ENCODE peak calls at places on chromosomes 12 and 14, in six cellular contexts. One of them, this sample, is unnamed.
A peak's percentile ranks its signal among the peaks of the same experiment; 100 is the strongest.

GRCh38 chr12:101792046-101792931 is 38.5 kb downstream of the GNPTAB start:
- DNase-seq in gastrocnemius medialis: no peak
- DNase-seq in hepatocyte: no peak
- DNase-seq in CD8-positive, alpha-beta T cell: no peak
- DNase-seq in cardiac muscle cell: no peak
- DNase-seq in H7: no peak
- DNase-seq in this sample: no peak

GRCh38 chr12:116113398-116114130 is 163.9 kb downstream of the MED13L start:
- DNase-seq in H7: no peak
- DNase-seq in gastrocnemius medialis: no peak
- DNase-seq in hepatocyte: no peak
- DNase-seq in CD8-positive, alpha-beta T cell: no peak
- DNase-seq in cardiac muscle cell: no peak
- DNase-seq in this sample: no peak

GRCh38 chr12:106223485-106224391 is 24.1 kb downstream of the CKAP4 start:
- DNase-seq in hepatocyte: peak; percentile 76
- DNase-seq in cardiac muscle cell: peak; percentile 73
- DNase-seq in H7: peak; percentile 86
- DNase-seq in gastrocnemius medialis: peak; percentile 65
- DNase-seq in CD8-positive, alpha-beta T cell: peak; percentile 71
- DNase-seq in this sample: no peak

GRCh38 chr14:58061581-58061980 is 90.4 kb downstream of the ARMH4 start:
- DNase-seq in hepatocyte: no peak
- DNase-seq in H7: no peak
- DNase-seq in cardiac muscle cell: no peak
- DNase-seq in gastrocnemius medialis: no peak
- DNase-seq in CD8-positive, alpha-beta T cell: no peak
- DNase-seq in this sample: no peak

GRCh38 chr12:7295529-7295928 is 8.3 kb upstream of the ACSM4 start:
- DNase-seq in hepatocyte: no peak
- DNase-seq in cardiac muscle cell: no peak
- DNase-seq in gastrocnemius medialis: no peak
- DNase-seq in H7: no peak
- DNase-seq in CD8-positive, alpha-beta T cell: no peak
- DNase-seq in this sample: no peak

GRCh38 chr12:103996595-103996994 is 30.9 kb downstream of the TDG start:
- DNase-seq in cardiac muscle cell: no peak
- DNase-seq in H7: no peak
- DNase-seq in CD8-positive, alpha-beta T cell: no peak
- DNase-seq in gastrocnemius medialis: peak; percentile 28
- DNase-seq in hepatocyte: no peak
- DNase-seq in this sample: no peak

GRCh38 chr12:87336814-87337336 is 692.3 kb downstream of the C12orf50 start:
- DNase-seq in cardiac muscle cell: no peak
- DNase-seq in CD8-positive, alpha-beta T cell: no peak
- DNase-seq in H7: no peak
- DNase-seq in hepatocyte: no peak
- DNase-seq in gastrocnemius medialis: no peak
- DNase-seq in this sample: no peak

GRCh38 chr12:96048392-96048969 is 13.1 kb upstream of the LTA4H start:
- DNase-seq in CD8-positive, alpha-beta T cell: no peak
- DNase-seq in hepatocyte: no peak
- DNase-seq in cardiac muscle cell: no peak
- DNase-seq in H7: no peak
- DNase-seq in gastrocnemius medialis: no peak
- DNase-seq in this sample: no peak

GRCh38 chr12:91496337-91496736 is 313.7 kb upstream of the DCN start:
- DNase-seq in gastrocnemius medialis: no peak
- DNase-seq in cardiac muscle cell: no peak
- DNase-seq in CD8-positive, alpha-beta T cell: no peak
- DNase-seq in H7: no peak
- DNase-seq in hepatocyte: peak; percentile 6
- DNase-seq in this sample: no peak

GRCh38 chr12:82527165-82527780 is 159.4 kb upstream of the TMTC2 start:
- DNase-seq in H7: peak; percentile 3
- DNase-seq in cardiac muscle cell: peak; percentile 78
- DNase-seq in gastrocnemius medialis: no peak
- DNase-seq in hepatocyte: peak; percentile 83
- DNase-seq in CD8-positive, alpha-beta T cell: no peak
- DNase-seq in this sample: no peak

GRCh38 chr12:101759396-101760047 is 20.3 kb upstream of the SYCP3 start:
- DNase-seq in CD8-positive, alpha-beta T cell: no peak
- DNase-seq in H7: peak; percentile 33
- DNase-seq in cardiac muscle cell: peak; percentile 44
- DNase-seq in gastrocnemius medialis: no peak
- DNase-seq in hepatocyte: peak; percentile 33
- DNase-seq in this sample: no peak

GRCh38 chr12:3615862-3616261 is 124.9 kb downstream of the PRMT8 start:
- DNase-seq in CD8-positive, alpha-beta T cell: no peak
- DNase-seq in H7: no peak
- DNase-seq in hepatocyte: no peak
- DNase-seq in gastrocnemius medialis: no peak
- DNase-seq in cardiac muscle cell: no peak
- DNase-seq in this sample: no peak
- H3K36me3 ChIP-seq in CD8-positive, alpha-beta T cell: peaks cover 28% of the 10 kb centered on the region
- H3K36me3 ChIP-seq in H7: no peaks in the 10 kb centered on the region
- H3K36me3 ChIP-seq in hepatocyte: no peaks in the 10 kb centered on the region
- H3K36me3 ChIP-seq in gastrocnemius medialis: no peaks in the 10 kb centered on the region
- H3K36me3 ChIP-seq in cardiac muscle cell: no peaks in the 10 kb centered on the region
- H3K36me3 ChIP-seq in this sample: no peaks in the 10 kb centered on the region

DNA sequence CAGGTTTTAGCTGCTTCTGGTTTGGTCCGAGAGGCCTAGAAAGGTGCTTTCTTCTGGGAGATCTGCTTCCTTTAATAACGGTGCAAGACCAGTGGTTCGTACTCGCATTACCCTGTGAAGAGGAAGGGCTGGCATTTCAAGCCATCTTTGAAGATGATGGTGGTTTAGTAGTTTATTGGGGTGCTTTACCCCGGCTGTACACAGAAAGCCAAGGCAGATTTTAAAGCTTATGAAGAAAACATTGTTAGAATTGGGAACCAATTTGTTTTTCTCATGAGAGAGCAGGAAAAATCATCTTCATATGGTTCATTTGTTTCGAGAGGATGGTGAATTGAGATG is 3.6 kb downstream of the CCND2 start:
- DNase-seq in CD8-positive, alpha-beta T cell: no peak
- DNase-seq in hepatocyte: no peak
- DNase-seq in cardiac muscle cell: no peak
- DNase-seq in gastrocnemius medialis: no peak
- DNase-seq in H7: no peak
- DNase-seq in this sample: no peak
- H3K36me3 ChIP-seq in CD8-positive, alpha-beta T cell: peaks cover 51% of the 10 kb centered on the region
- H3K36me3 ChIP-seq in hepatocyte: no peaks in the 10 kb centered on the region
- H3K36me3 ChIP-seq in cardiac muscle cell: no peaks in the 10 kb centered on the region
- H3K36me3 ChIP-seq in gastrocnemius medialis: no peaks in the 10 kb centered on the region
- H3K36me3 ChIP-seq in H7: peaks cover 48% of the 10 kb centered on the region
- H3K36me3 ChIP-seq in this sample: peaks cover 25% of the 10 kb centered on the region

DNA sequence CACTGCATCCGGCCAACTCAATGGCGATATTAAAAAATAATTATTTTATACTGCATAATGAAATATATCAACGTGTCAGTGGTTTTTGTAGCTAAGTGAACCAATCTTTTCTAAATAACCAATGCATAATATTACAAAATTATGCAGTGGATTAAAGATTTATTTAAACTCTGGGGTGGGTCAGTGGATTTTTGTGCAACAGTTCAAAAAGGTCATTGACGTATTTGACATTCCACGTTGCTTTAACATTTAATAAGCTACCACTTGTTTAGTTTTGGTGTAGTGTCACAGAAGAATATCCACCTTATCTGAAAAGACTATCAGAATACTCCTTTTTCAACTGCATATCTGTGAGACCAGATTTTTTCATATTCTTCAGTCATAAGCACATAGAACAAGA is 2.6 kb downstream of the ZC3H14 start:
- DNase-seq in cardiac muscle cell: no peak
- DNase-seq in gastrocnemius medialis: no peak
- DNase-seq in H7: no peak
- DNase-seq in CD8-positive, alpha-beta T cell: no peak
- DNase-seq in hepatocyte: no peak
- DNase-seq in this sample: no peak
- H3K36me3 ChIP-seq in cardiac muscle cell: peaks cover 31% of the 10 kb centered on the region
- H3K36me3 ChIP-seq in gastrocnemius medialis: peaks cover 2% of the 10 kb centered on the region
- H3K36me3 ChIP-seq in H7: peaks cover 15% of the 10 kb centered on the region
- H3K36me3 ChIP-seq in CD8-positive, alpha-beta T cell: peaks cover 11% of the 10 kb centered on the region
- H3K36me3 ChIP-seq in hepatocyte: no peaks in the 10 kb centered on the region
- H3K36me3 ChIP-seq in this sample: peaks cover 22% of the 10 kb centered on the region

GRCh38 chr12:111720457-111720856 is 34.6 kb downstream of the ACAD10 start:
- DNase-seq in hepatocyte: no peak
- DNase-seq in gastrocnemius medialis: no peak
- DNase-seq in H7: no peak
- DNase-seq in CD8-positive, alpha-beta T cell: no peak
- DNase-seq in cardiac muscle cell: no peak
- DNase-seq in this sample: no peak
- H3K36me3 ChIP-seq in hepatocyte: peaks cover 4% of the 10 kb centered on the region
- H3K36me3 ChIP-seq in gastrocnemius medialis: no peaks in the 10 kb centered on the region
- H3K36me3 ChIP-seq in H7: peaks cover 7% of the 10 kb centered on the region
- H3K36me3 ChIP-seq in CD8-positive, alpha-beta T cell: peaks cover 16% of the 10 kb centered on the region
- H3K36me3 ChIP-seq in cardiac muscle cell: peaks cover 23% of the 10 kb centered on the region
- H3K36me3 ChIP-seq in this sample: peaks cover 12% of the 10 kb centered on the region

GRCh38 chr12:108696996-108697290 is 34.4 kb downstream of the CORO1C start:
- DNase-seq in CD8-positive, alpha-beta T cell: no peak
- DNase-seq in gastrocnemius medialis: no peak
- DNase-seq in cardiac muscle cell: no peak
- DNase-seq in hepatocyte: no peak
- DNase-seq in H7: no peak
- DNase-seq in this sample: no peak
- H3K36me3 ChIP-seq in CD8-positive, alpha-beta T cell: no peaks in the 10 kb centered on the region
- H3K36me3 ChIP-seq in gastrocnemius medialis: no peaks in the 10 kb centered on the region
- H3K36me3 ChIP-seq in cardiac muscle cell: no peaks in the 10 kb centered on the region
- H3K36me3 ChIP-seq in hepatocyte: peaks cover 3% of the 10 kb centered on the region
- H3K36me3 ChIP-seq in H7: peaks cover 3% of the 10 kb centered on the region
- H3K36me3 ChIP-seq in this sample: no peaks in the 10 kb centered on the region

This sample was measured in thoracic aorta.